ENCODE peak calls at places on chromosomes 5 and 9, in four cellular contexts. P is CD8-positive, alpha-beta T cell; R is AG04450; L is endothelial cell of umbilical vein. H is an unnamed sample.

GRCh38 chr5:176743828-176744583 is 66.4 kb upstream of the UNC5A start:
- DNase-seq in P (no peak), R (no peak), L (no peak), H (no peak)

GRCh38 chr5:158570502-158570901 is 529.2 kb downstream of the EBF1 start:
- DNase-seq in P (no peak), R (no peak), L (no peak), H (no peak)

GRCh38 chr9:129523953-129524847 is 96.7 kb downstream of the C9orf50 start:
- DNase-seq in P (no peak), R (no peak), L (no peak), H (no peak)

GRCh38 chr5:63194126-63194525 is 615.5 kb downstream of the LRRC70 start:
- DNase-seq in P (no peak), R (no peak), L (no peak), H (no peak)

GRCh38 chr9:105127863-105128220 is 116.6 kb upstream of the SLC44A1 start:
- DNase-seq in P (peak; percentile 55), R (no peak), L (peak; percentile 70), H (peak; percentile 89)

GRCh38 chr5:11300736-11301135 is 539.7 kb upstream of the DAP start:
- DNase-seq in P (no peak), R (no peak), L (no peak), H (no peak)

GRCh38 chr5:144032375-144032774 is 138.1 kb downstream of the YIPF5 start:
- DNase-seq in P (no peak), R (no peak), L (no peak), H (no peak)

GRCh38 chr5:177100714-177101121 is 14.0 kb downstream of the FGFR4 start:
- DNase-seq in P (no peak), R (no peak), L (no peak), H (no peak)

GRCh38 chr9:111974092-111974681 is 77.6 kb downstream of the UGCG start:
- DNase-seq in P (no peak), R (no peak), L (peak; percentile 48), H (peak; percentile 80)

GRCh38 chr5:102759700-102760099 is 4.6 kb downstream of the PAM start:
- DNase-seq in P (no peak), R (no peak), L (no peak), H (no peak)

GRCh38 chr5:172441262-172441751 is 13.0 kb downstream of the SH3PXD2B start:
- DNase-seq in P (no peak), R (no peak), L (no peak), H (no peak)

GRCh38 chr9:91898451-91899433 is 51.3 kb downstream of the ROR2 start:
- DNase-seq in P (no peak), R (no peak), L (no peak), H (peak; percentile 9)

GRCh38 chr5:172361566-172362238 is 78.1 kb upstream of the UBTD2 start:
- DNase-seq in P (no peak), R (peak; percentile 97), L (peak; percentile 40), H (peak; percentile 97)

GRCh38 chr5:28473531-28474107 is 1435.2 kb upstream of the CDH9 start:
- DNase-seq in P (no peak), R (no peak), L (peak; percentile 1), H (peak; percentile 10)

GRCh38 chr5:177293819-177294581 is 9.5 kb downstream of the RAB24 start:
- DNase-seq in P (no peak), R (no peak), L (no peak), H (no peak)

GRCh38 chr5:175013251-175013650 is 288.9 kb downstream of the MSX2 start:
- DNase-seq in P (no peak), R (no peak), L (no peak), H (no peak)

GRCh38 chr9:12778389-12778788 is 3.6 kb downstream of the LURAP1L start:
- DNase-seq in P (no peak), R (no peak), L (no peak), H (no peak)

GRCh38 chr5:77761606-77762005 is 14.5 kb downstream of the TBCA start:
- DNase-seq in P (no peak), R (peak; percentile 1), L (no peak), H (no peak)

GRCh38 chr5:134555889-134556311 is 30.4 kb downstream of the JADE2 start:
- DNase-seq in P (peak; percentile 81), R (no peak), L (peak; percentile 91), H (peak; percentile 88)

GRCh38 chr9:35618854-35619799 is 914 bp upstream of the CD72 start:
- DNase-seq in P (peak; percentile 53), R (no peak), L (no peak), H (no peak)

GRCh38 chr9:35617548-35617947 is 665 bp downstream of the CD72 start:
- DNase-seq in P (no peak), R (no peak), L (no peak), H (no peak)

GRCh38 chr9:35615981-35616680 is 2.1 kb downstream of the CD72 start:
- DNase-seq in P (no peak), R (no peak), L (no peak), H (no peak)

GRCh38 chr9:35618325-35618727 is at the start of gene CD72:
- DNase-seq in P (no peak), R (no peak), L (no peak), H (no peak)

GRCh38 chr9:35616681-35617459 is 1.3 kb downstream of the CD72 start:
- DNase-seq in P (peak; percentile 73), R (no peak), L (peak; percentile 27), H (peak; percentile 63)
- TF ChIP-seq CTCF in P (peak; percentile 22), R (no peak), L (no peak), H (no peak)

DNA sequence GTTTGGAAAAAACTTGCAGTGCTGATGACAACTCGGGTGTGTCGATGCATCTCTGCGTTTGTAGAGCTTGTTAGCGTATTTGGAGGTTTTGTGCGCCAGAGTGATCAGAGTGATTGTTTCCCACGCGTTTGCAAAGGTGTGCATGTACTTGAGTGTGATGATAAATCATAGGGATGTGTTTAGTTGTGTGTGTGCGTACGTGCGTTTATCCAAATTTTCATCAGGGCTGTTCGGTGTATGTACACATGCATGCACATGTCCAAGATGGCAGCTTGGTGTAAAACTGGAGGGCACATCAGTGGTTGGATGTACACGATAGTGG is 248 bp upstream of the C1QTNF2 start:
- DNase-seq in P (no peak), R (no peak), L (no peak), H (no peak)
- H3K4me3 ChIP-seq in P (peak overlapping the region; percentile 12), R (peak overlapping the region; percentile 65), L (no peak overlapping the region), H (peak overlapping the region; percentile 48)

DNA sequence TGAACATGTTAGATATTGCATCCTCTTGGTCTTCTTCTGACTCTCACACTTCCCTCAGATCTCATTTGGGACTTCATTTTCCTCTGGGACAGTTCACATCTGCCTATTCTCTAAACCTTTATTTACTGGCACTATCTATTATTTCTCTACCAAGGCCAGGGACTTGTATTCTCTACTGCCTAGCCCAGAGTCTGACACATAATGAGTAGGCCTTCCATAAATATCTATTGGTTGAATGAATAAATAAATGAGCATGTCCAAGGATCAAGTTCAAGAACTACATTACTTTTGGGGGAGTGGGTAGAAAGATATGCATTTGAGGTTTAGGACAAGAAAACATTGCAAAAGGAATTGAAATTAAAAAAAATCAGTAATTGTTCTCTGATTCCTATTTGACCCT is 250.3 kb downstream of the TRIM32 start:
- DNase-seq in P (no peak), R (no peak), L (no peak), H (no peak)
- TF ChIP-seq CTCF in P (no peak), R (no peak), L (no peak), H (no peak)

GRCh38 chr9:115668506-115668905 is 485.1 kb upstream of the PAPPA start:
- DNase-seq in P (no peak), R (peak; percentile 59), L (no peak), H (peak; percentile 85)
- H3K4me3 ChIP-seq in P (no peak overlapping the region), R (no peak overlapping the region), L (no peak overlapping the region), H (no peak overlapping the region)

GRCh38 chr9:121230231-121230630 is 28.6 kb upstream of the RAB14 start:
- DNase-seq in P (no peak), R (no peak), L (no peak), H (no peak)
- TF ChIP-seq CTCF in P (no peak), R (no peak), L (no peak), H (no peak)